ENCODE peak calls at places on chromosomes 11 and 22, in six cellular contexts. L is uterus, W is SK-N-DZ, G is stromal cell of bone marrow, C is cardiac fibroblast, T is IMR-90. V is an unnamed sample.

GRCh38 chr11:2088284-2088683 is 50.9 kb downstream of the IGF2 start:
- DNase-seq in T (no peak), G (no peak), C (no peak), L (no peak), W (no peak), V (no peak)

GRCh38 chr22:19783531-19784395 is 23.2 kb downstream of the TBX1 start:
- DNase-seq in L (no peak), W (no peak), C (no peak), T (no peak), G (no peak), V (no peak)

GRCh38 chr22:48890693-48891554 is 936.7 kb downstream of the BRD1 start:
- DNase-seq in W (no peak), C (no peak), G (no peak), L (no peak), T (no peak), V (no peak)

GRCh38 chr11:20025331-20025840 is 134.9 kb downstream of the DBX1 start:
- DNase-seq in T (no peak), W (no peak), C (no peak), G (no peak), L (no peak), V (no peak)

GRCh38 chr11:68584097-68584496 is 100.2 kb upstream of the GAL start:
- DNase-seq in T (peak; percentile 4), L (no peak), C (peak; percentile 46), G (no peak), W (peak; percentile 34), V (no peak)

GRCh38 chr22:38513063-38513462 is 7.0 kb upstream of the DDX17 start:
- DNase-seq in L (no peak), C (no peak), G (no peak), T (no peak), W (peak; percentile 72), V (no peak)

GRCh38 chr11:26765323-26765722 is 43.5 kb upstream of the SLC5A12 start:
- DNase-seq in G (no peak), C (no peak), W (no peak), L (no peak), T (no peak), V (no peak)

GRCh38 chr11:123212406-123212805 is 17.4 kb upstream of the CLMP start:
- DNase-seq in W (no peak), C (no peak), G (no peak), L (no peak), T (no peak), V (no peak)

GRCh38 chr11:8327761-8328192 is 64.1 kb upstream of the LMO1 start:
- DNase-seq in C (no peak), L (no peak), T (no peak), W (no peak), G (no peak), V (no peak)

GRCh38 chr11:67538823-67539505 is 15.7 kb upstream of the CABP2 start:
- DNase-seq in W (no peak), C (no peak), G (no peak), L (no peak), T (no peak), V (no peak)

GRCh38 chr11:1936781-1937615 is 10.1 kb upstream of the MRPL23 start:
- DNase-seq in G (no peak), C (no peak), W (no peak), L (no peak), T (no peak), V (no peak)

GRCh38 chr11:11444027-11444799 is 91.2 kb upstream of the CSNK2A3 start:
- DNase-seq in T (peak; percentile 57), W (no peak), L (no peak), C (peak; percentile 7), G (no peak), V (no peak)

GRCh38 chr11:23997356-23997755 is 499.5 kb upstream of the LUZP2 start:
- DNase-seq in T (no peak), L (no peak), W (no peak), G (no peak), C (no peak), V (no peak)

GRCh38 chr22:39356464-39356863 is 6.7 kb downstream of the SYNGR1 start:
- DNase-seq in C (no peak), L (no peak), T (no peak), W (no peak), G (no peak), V (no peak)

GRCh38 chr11:110148775-110149744 is 55.9 kb downstream of the ZC3H12C start:
- DNase-seq in C (peak; percentile 82), W (no peak), G (peak; percentile 5), L (no peak), T (peak; percentile 92), V (no peak)

GRCh38 chr22:31039393-31039792 is 41.7 kb upstream of the SMTN start:
- DNase-seq in C (peak; percentile 66), G (peak; percentile 56), T (peak; percentile 80), L (peak; percentile 78), W (no peak), V (no peak)

GRCh38 chr11:834371-835316 is 1.9 kb downstream of the CD151 start:
- DNase-seq in G (no peak), L (peak; percentile 78), W (no peak), C (peak; percentile 64), T (peak; percentile 69), V (no peak)

GRCh38 chr11:13188179-13188578 is 89.4 kb upstream of the BMAL1 start:
- DNase-seq in C (no peak), L (no peak), W (no peak), G (no peak), T (no peak), V (no peak)